ENCODE peak calls at places on chromosomes 16 and 17, in seven cellular contexts. O is NCI-H748 treated with DMSO at 0.1 percent for 48 hours, G is cardiac muscle cell, E is skeletal muscle cell, S is naive B cell, P is C1 segment of cervical spinal cord, U is nucleus accumbens. R is an unnamed sample.

GRCh38 chr17:30954046-30954805 is 16.6 kb upstream of the RNF135 start:
- DNase-seq in O (no peak), G (no peak), E (no peak), S (no peak), P (no peak), U (no peak), R (no peak)

GRCh38 chr17:50394711-50395110 is 2.6 kb downstream of the LRRC59 start:
- DNase-seq in O (no peak), G (peak; percentile 13), E (no peak), S (no peak), P (no peak), U (no peak), R (no peak)

GRCh38 chr16:12801511-12802042 is 2.1 kb downstream of the CPPED1 start:
- DNase-seq in O (no peak), G (peak; percentile 85), E (peak; percentile 91), S (no peak), P (no peak), U (no peak), R (peak; percentile 77)

GRCh38 chr16:64773638-64774037 is 348.2 kb downstream of the CDH11 start:
- DNase-seq in O (no peak), G (no peak), E (no peak), S (no peak), P (no peak), U (no peak), R (no peak)

GRCh38 chr17:31216053-31216751 is 80.8 kb downstream of the OMG start:
- DNase-seq in O (no peak), G (peak; percentile 79), E (peak; percentile 55), S (peak; percentile 20), P (no peak), U (no peak), R (peak; percentile 65)

GRCh38 chr16:84638195-84638806 is 10.0 kb upstream of the KLHL36 start:
- DNase-seq in O (no peak), G (no peak), E (no peak), S (no peak), P (no peak), U (no peak), R (no peak)

GRCh38 chr16:19704321-19705130 is 13.5 kb downstream of the KNOP1 start:
- DNase-seq in O (no peak), G (peak; percentile 67), E (no peak), S (no peak), P (no peak), U (no peak), R (no peak)

GRCh38 chr17:44899074-44899782 is at the start of gene EFTUD2:
- DNase-seq in O (peak; percentile 81), G (peak; percentile 93), E (peak; percentile 66), S (peak; percentile 95), P (peak; percentile 96), U (peak; percentile 96), R (peak; percentile 65)

GRCh38 chr17:47999612-48000011 is 28.7 kb downstream of the CDK5RAP3 start:
- DNase-seq in O (no peak), G (no peak), E (peak; percentile 60), S (no peak), P (no peak), U (no peak), R (peak; percentile 69)

GRCh38 chr16:65223335-65223734 is 101.5 kb upstream of the CDH11 start:
- DNase-seq in O (no peak), G (no peak), E (no peak), S (no peak), P (no peak), U (no peak), R (no peak)

GRCh38 chr16:23640669-23640958 is 496 bp downstream of the PALB2 start:
- DNase-seq in O (no peak), G (peak; percentile 11), E (no peak), S (no peak), P (no peak), U (no peak), R (no peak)

GRCh38 chr16:19898924-19899604 is 14.4 kb upstream of the GPRC5B start:
- DNase-seq in O (peak; percentile 51), G (peak; percentile 68), E (no peak), S (peak; percentile 12), P (no peak), U (no peak), R (peak; percentile 36)

GRCh38 chr16:74558873-74559272 is 48.0 kb downstream of the GLG1 start:
- DNase-seq in O (no peak), G (no peak), E (no peak), S (no peak), P (no peak), U (no peak), R (no peak)

GRCh38 chr16:46812781-46813555 is 18.0 kb downstream of the C16orf87 start:
- DNase-seq in O (no peak), G (no peak), E (no peak), S (no peak), P (no peak), U (no peak), R (no peak)

GRCh38 chr17:9432121-9432866 is 143.3 kb downstream of the STX8 start:
- DNase-seq in O (no peak), G (no peak), E (peak; percentile 33), S (no peak), P (no peak), U (no peak), R (no peak)

GRCh38 chr17:73546121-73546520 is 98.1 kb downstream of the SDK2 start:
- DNase-seq in O (no peak), G (no peak), E (no peak), S (no peak), P (no peak), U (no peak), R (no peak)

GRCh38 chr16:29154676-29155121 is 169.8 kb downstream of the LAT start:
- DNase-seq in O (no peak), G (peak; percentile 38), E (no peak), S (no peak), P (no peak), U (no peak), R (no peak)

GRCh38 chr16:4272114-4272954 is 489 bp downstream of the TFAP4 start:
- DNase-seq in O (peak; percentile 32), G (peak; percentile 40), E (no peak), S (peak; percentile 49), P (no peak), U (peak; percentile 75), R (no peak)

GRCh38 chr16:49857423-49858181 is 1.7 kb upstream of the ZNF423 start:
- DNase-seq in O (peak; percentile 24), G (peak; percentile 75), E (no peak), S (peak; percentile 48), P (no peak), U (peak; percentile 38), R (no peak)

GRCh38 chr16:77993586-77993985 is 28.8 kb upstream of the CLEC3A start:
- DNase-seq in O (no peak), G (no peak), E (no peak), S (no peak), P (no peak), U (no peak), R (no peak)

GRCh38 chr16:5575846-5576245 is 478.3 kb upstream of the EEF2KMT start:
- DNase-seq in O (no peak), G (no peak), E (no peak), S (no peak), P (no peak), U (no peak), R (no peak)

GRCh38 chr17:81410852-81411251 is 15.6 kb downstream of the BAHCC1 start:
- DNase-seq in O (no peak), G (no peak), E (no peak), S (no peak), P (no peak), U (no peak), R (no peak)

GRCh38 chr17:9115446-9116265 is 94.3 kb downstream of the NTN1 start:
- DNase-seq in O (no peak), G (peak; percentile 59), E (no peak), S (no peak), P (no peak), U (peak; percentile 47), R (peak; percentile 20)

GRCh38 chr17:66383353-66383752 is 80.9 kb downstream of the PRKCA start:
- DNase-seq in O (no peak), G (peak; percentile 96), E (peak; percentile 83), S (no peak), P (no peak), U (no peak), R (peak; percentile 85)

GRCh38 chr16:19040400-19040799 is 27.0 kb upstream of the COQ7 start:
- DNase-seq in O (no peak), G (no peak), E (no peak), S (no peak), P (no peak), U (no peak), R (no peak)

GRCh38 chr17:61307905-61308886 is 91.4 kb upstream of the TBX2 start:
- DNase-seq in O (no peak), G (peak; percentile 91), E (peak; percentile 99), S (no peak), P (no peak), U (no peak), R (peak; percentile 95)

GRCh38 chr17:31802502-31802901 is 56.5 kb downstream of the COPRS start:
- DNase-seq in O (no peak), G (no peak), E (no peak), S (no peak), P (no peak), U (no peak), R (no peak)

GRCh38 chr16:48366165-48367093 is 18.8 kb downstream of the SIAH1 start:
- DNase-seq in O (peak; percentile 21), G (peak; percentile 95), E (peak; percentile 86), S (peak; percentile 36), P (no peak), U (no peak), R (peak; percentile 68)

GRCh38 chr17:62916684-62917571 is 49.1 kb upstream of the TANC2 start:
- DNase-seq in O (no peak), G (peak; percentile 63), E (no peak), S (no peak), P (no peak), U (no peak), R (no peak)

GRCh38 chr17:59434429-59434828 is 103.0 kb downstream of the YPEL2 start:
- DNase-seq in O (no peak), G (no peak), E (no peak), S (no peak), P (no peak), U (no peak), R (no peak)

GRCh38 chr17:41957058-41957868 is 9.3 kb upstream of the CNP start:
- DNase-seq in O (no peak), G (peak; percentile 59), E (peak; percentile 21), S (no peak), P (no peak), U (no peak), R (no peak)

GRCh38 chr16:82867425-82867824 is 240.7 kb downstream of the CDH13 start:
- DNase-seq in O (no peak), G (no peak), E (no peak), S (no peak), P (no peak), U (no peak), R (no peak)

GRCh38 chr17:61408151-61409041 is 8.8 kb downstream of the TBX2 start:
- DNase-seq in O (no peak), G (no peak), E (no peak), S (no peak), P (no peak), U (no peak), R (no peak)

GRCh38 chr17:63626551-63627228 is 4.5 kb downstream of the MAP3K3 start:
- DNase-seq in O (no peak), G (peak; percentile 25), E (no peak), S (no peak), P (no peak), U (no peak), R (no peak)

R was measured in stromal cell of bone marrow.